ENCODE peak calls at places on chromosomes 16 and 17, in four cellular contexts. W is upper lobe of left lung, C is K562, P is HepG2. T is an unnamed sample. For H3K4me1, the result is how much of the 10 kb centered on the place peaks cover.

GRCh38 chr17:80510772-80511171 is 33.9 kb upstream of the RPTOR start:
- ATAC-seq in W (peak), C (no peak), P (no peak), T (no peak)

GRCh38 chr16:46855389-46855788 is 24.4 kb upstream of the C16orf87 start:
- ATAC-seq in W (no peak), C (no peak), P (no peak), T (no peak)

GRCh38 chr16:72862090-72862489 is 185.8 kb downstream of the ZFHX3 start:
- ATAC-seq in W (no peak), C (no peak), P (no peak), T (no peak)

GRCh38 chr17:64218066-64218465 is 45.0 kb downstream of the TEX2 start:
- ATAC-seq in W (no peak), C (no peak), P (no peak), T (no peak)

GRCh38 chr17:31052187-31052889 is 42.4 kb upstream of the NF1 start:
- ATAC-seq in W (peak), C (peak), P (peak), T (peak)

GRCh38 chr17:31548709-31549108 is 157.2 kb downstream of the RAB11FIP4 start:
- ATAC-seq in W (no peak), C (peak), P (no peak), T (no peak)

GRCh38 chr17:80331820-80332219 is 71.2 kb downstream of the RNF213 start:
- ATAC-seq in W (no peak), C (no peak), P (no peak), T (no peak)

GRCh38 chr16:265002-265529 is 10.7 kb downstream of the RGS11 start:
- ATAC-seq in W (no peak), C (no peak), P (no peak), T (no peak)

GRCh38 chr17:68431661-68432071 is 25.6 kb downstream of the WIPI1 start:
- ATAC-seq in W (no peak), C (peak), P (no peak), T (no peak)

GRCh38 chr17:7644768-7645167 is 6.0 kb upstream of the ATP1B2 start:
- ATAC-seq in W (no peak), C (no peak), P (no peak), T (no peak)

GRCh38 chr16:4338125-4338582 is 13.0 kb downstream of the PAM16 start:
- ATAC-seq in W (no peak), C (peak), P (peak), T (no peak)
- TF ChIP-seq POLR2AphosphoS5 in W (no peak), C (peak), P (no peak), T (no peak)

GRCh38 chr16:49350265-49351103 is 23.1 kb upstream of the C16orf78 start:
- ATAC-seq in W (no peak), C (peak), P (peak), T (no peak)
- TF ChIP-seq CTCF in W (peak), C (peak), P (peak), T (peak)

DNA sequence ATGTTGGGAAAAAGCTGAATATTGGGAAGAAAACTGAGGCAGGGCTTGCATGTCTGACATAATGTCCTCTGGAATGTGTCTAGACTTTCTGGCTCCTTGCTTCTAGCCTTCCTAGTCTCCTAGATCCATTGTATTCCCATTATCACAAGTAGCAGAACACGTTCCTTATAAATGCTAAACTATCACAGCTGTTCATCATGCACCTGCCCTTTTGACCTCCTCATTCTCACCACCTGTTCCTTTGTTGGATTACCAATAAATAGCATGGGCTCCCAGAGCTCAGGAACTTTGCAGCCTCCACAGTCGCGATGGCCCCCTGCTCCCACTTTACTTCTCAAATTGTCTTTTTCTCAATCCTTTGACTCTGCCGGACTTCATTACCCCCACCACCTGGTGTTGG is 49.7 kb downstream of the ACSM1 start:
- ATAC-seq in W (no peak), C (no peak), P (no peak), T (no peak)
- H3K4me1 ChIP-seq in W (under half), C (under half), P (under half), T (under half)

GRCh38 chr17:27265333-27265732 is 28.6 kb upstream of the WSB1 start:
- ATAC-seq in W (no peak), C (no peak), P (peak), T (peak)
- TF ChIP-seq POLR2AphosphoS5 in W (peak), C (no peak), P (no peak), T (no peak)

DNA sequence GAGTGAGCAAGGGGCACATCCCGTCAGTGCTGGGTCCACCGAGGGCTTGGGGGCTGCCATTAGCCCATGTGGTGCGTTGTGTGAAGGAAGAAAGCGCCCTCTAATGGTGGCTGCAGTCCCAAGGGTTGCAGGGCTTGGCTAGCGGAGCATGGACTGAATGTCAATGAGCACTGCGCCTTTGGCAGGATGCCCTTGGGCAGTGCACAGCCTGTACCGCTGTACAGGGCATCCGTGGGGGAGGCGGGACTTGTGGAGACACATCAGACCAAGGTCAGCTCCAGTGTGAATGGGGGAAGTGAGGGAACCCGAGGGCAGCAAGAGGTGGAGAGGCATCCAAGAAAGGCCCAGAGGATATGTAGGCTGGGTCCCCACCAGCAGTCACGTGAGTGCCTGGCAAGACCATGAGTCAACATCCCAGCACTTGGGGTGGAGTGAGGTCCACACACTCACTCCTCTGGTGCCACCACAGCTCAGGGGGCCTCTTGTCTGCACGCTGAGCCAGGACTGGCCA is 75.5 kb upstream of the MED9 start:
- ATAC-seq in W (no peak), C (peak), P (peak), T (no peak)
- TF ChIP-seq CTCF in W (no peak), C (peak), P (peak), T (no peak)

T was measured in gastroesophageal sphincter.